ENCODE peak calls at places on chromosomes 4 and X, in ten cellular contexts. F is cardiac muscle cell, J is K562, N is EL, G is skeletal muscle cell, D is NCI-H1092, A is left ventricle myocardium inferior, W is astrocyte of the hippocampus, U is activated gamma-delta T cell treated with Interleukin-2 at 50 U/mL for 16 hours, T is body of pancreas. V is an unnamed sample.

GRCh38 chr4:177271091-177271490 is 38.6 kb upstream of the NEIL3 start:
- DNase-seq in F (peak), J (no peak), N (no peak), G (no peak), D (no peak), A (no peak), W (no peak), U (no peak), T (no peak), V (no peak)

GRCh38 chr4:42048394-42048793 is 58.1 kb downstream of the SLC30A9 start:
- DNase-seq in F (peak), J (no peak), N (peak), G (peak), D (no peak), A (no peak), W (peak), U (no peak), T (no peak), V (no peak)

GRCh38 chr4:186068581-186069402 is at the start of gene TLR3:
- DNase-seq in F (peak), J (no peak), N (peak), G (peak), D (no peak), A (no peak), W (peak), U (no peak), T (peak), V (no peak)

GRCh38 chr4:151204925-151205524 is 71.9 kb upstream of the PRSS48 start:
- DNase-seq in F (peak), J (no peak), N (no peak), G (no peak), D (no peak), A (no peak), W (no peak), U (no peak), T (no peak), V (no peak)

GRCh38 chr4:304987-305680 is at the start of gene ZNF732:
- DNase-seq in F (peak), J (peak), N (no peak), G (peak), D (peak), A (peak), W (peak), U (no peak), T (peak), V (peak)

GRCh38 chr4:19494958-19495357 is 756.7 kb upstream of the SLIT2 start:
- DNase-seq in F (no peak), J (no peak), N (peak), G (no peak), D (no peak), A (no peak), W (no peak), U (no peak), T (no peak), V (no peak)

GRCh38 chrX:115679460-115679859 is 118.5 kb downstream of the PLS3 start:
- DNase-seq in F (peak), J (peak), N (peak), G (no peak), D (peak), A (no peak), W (peak), U (no peak), T (no peak), V (no peak)

GRCh38 chrX:8374041-8374825 is 90.4 kb upstream of the VCX3B start:
- DNase-seq in F (no peak), J (no peak), N (peak), G (no peak), D (no peak), A (no peak), W (peak), U (no peak), T (no peak), V (no peak)

GRCh38 chr4:139978692-139979091 is 175.3 kb downstream of the MAML3 start:
- DNase-seq in F (no peak), J (no peak), N (no peak), G (no peak), D (no peak), A (no peak), W (no peak), U (no peak), T (no peak), V (peak)

GRCh38 chr4:26141916-26142638 is 178.7 kb upstream of the RBPJ start:
- DNase-seq in F (peak), J (no peak), N (peak), G (peak), D (no peak), A (peak), W (peak), U (no peak), T (no peak), V (peak)

GRCh38 chr4:2186133-2186864 is 55.6 kb downstream of the HAUS3 start:
- DNase-seq in F (peak), J (no peak), N (peak), G (no peak), D (no peak), A (no peak), W (peak), U (no peak), T (peak), V (no peak)

GRCh38 chr4:84319124-84319523 is 180.0 kb downstream of the NKX6-1 start:
- DNase-seq in F (peak), J (no peak), N (no peak), G (peak), D (no peak), A (no peak), W (peak), U (no peak), T (no peak), V (no peak)

GRCh38 chr4:55123791-55124190 is 1.6 kb downstream of the KDR start:
- DNase-seq in F (no peak), J (no peak), N (no peak), G (no peak), D (no peak), A (no peak), W (peak), U (no peak), T (no peak), V (no peak)

GRCh38 chr4:76594152-76594551 is 159.1 kb downstream of the SHROOM3 start:
- DNase-seq in F (no peak), J (no peak), N (no peak), G (no peak), D (no peak), A (no peak), W (no peak), U (no peak), T (no peak), V (no peak)

GRCh38 chr4:170497105-170497504 is 407.3 kb upstream of the AADAT start:
- DNase-seq in F (no peak), J (no peak), N (peak), G (no peak), D (no peak), A (no peak), W (peak), U (no peak), T (no peak), V (no peak)

GRCh38 chr4:14877246-14878220 is 124.7 kb upstream of the CPEB2 start:
- DNase-seq in F (peak), J (no peak), N (no peak), G (no peak), D (no peak), A (no peak), W (peak), U (no peak), T (no peak), V (no peak)